ENCODE peak calls at places on chromosomes 5 and 9, in ten cellular contexts. R, H, U, J, X, M, T, V, K and G are unnamed samples. For H3K4me1, the result is how much of the 10 kb centered on the place peaks cover.

GRCh38 chr5:111548992-111549649 is 36.8 kb upstream of the STARD4 start:
- DNase-seq in R (no peak), H (no peak), U (no peak), J (no peak), X (no peak), M (no peak), T (no peak), V (no peak), K (no peak), G (no peak)

GRCh38 chr5:5351288-5352089 is 71.0 kb upstream of the ICE1 start:
- DNase-seq in R (no peak), H (no peak), U (no peak), J (peak), X (no peak), M (no peak), T (no peak), V (no peak), K (peak), G (no peak)

GRCh38 chr5:170421822-170422221 is 32.7 kb upstream of the KCNMB1 start:
- DNase-seq in R (no peak), H (no peak), U (no peak), J (no peak), X (no peak), M (no peak), T (no peak), V (no peak), K (no peak), G (no peak)

GRCh38 chr9:297104-297794 is 82.6 kb downstream of the DOCK8 start:
- DNase-seq in R (no peak), H (no peak), U (peak), J (no peak), X (no peak), M (no peak), T (peak), V (no peak), K (no peak), G (peak)

GRCh38 chr5:54007822-54008777 is 302.3 kb downstream of the ARL15 start:
- DNase-seq in R (no peak), H (no peak), U (no peak), J (peak), X (no peak), M (no peak), T (no peak), V (no peak), K (no peak), G (no peak)

GRCh38 chr5:181282874-181283273 is 21.9 kb upstream of the TRIM52 start:
- DNase-seq in R (no peak), H (no peak), U (no peak), J (no peak), X (no peak), M (no peak), T (no peak), V (no peak), K (no peak), G (no peak)

GRCh38 chr9:78775889-78776288 is 479.0 kb downstream of the PSAT1 start:
- DNase-seq in R (no peak), H (no peak), U (no peak), J (no peak), X (no peak), M (no peak), T (no peak), V (no peak), K (no peak), G (no peak)

GRCh38 chr5:40572947-40573346 is 106.8 kb upstream of the PTGER4 start:
- DNase-seq in R (no peak), H (no peak), U (no peak), J (peak), X (no peak), M (no peak), T (no peak), V (peak), K (no peak), G (no peak)

GRCh38 chr9:33375238-33375840 is 27.0 kb downstream of the AQP7 start:
- DNase-seq in R (no peak), H (no peak), U (peak), J (no peak), X (no peak), M (peak), T (peak), V (no peak), K (peak), G (no peak)

GRCh38 chr9:107653263-107653821 is 163.8 kb upstream of the KLF4 start:
- DNase-seq in R (no peak), H (no peak), U (no peak), J (no peak), X (no peak), M (peak), T (no peak), V (no peak), K (no peak), G (no peak)

GRCh38 chr5:135195267-135195603 is 161.2 kb upstream of the PITX1 start:
- DNase-seq in R (no peak), H (no peak), U (no peak), J (peak), X (no peak), M (no peak), T (no peak), V (no peak), K (no peak), G (no peak)

GRCh38 chr9:114356792-114357191 is 27.1 kb downstream of the ORM2 start:
- DNase-seq in R (no peak), H (no peak), U (no peak), J (no peak), X (no peak), M (no peak), T (no peak), V (no peak), K (no peak), G (no peak)

GRCh38 chr9:133701321-133701980 is 36.7 kb downstream of the SARDH start:
- DNase-seq in R (peak), H (no peak), U (no peak), J (no peak), X (peak), M (peak), T (peak), V (no peak), K (no peak), G (no peak)

GRCh38 chr9:4553951-4554381 is 63.7 kb downstream of the SLC1A1 start:
- DNase-seq in R (no peak), H (no peak), U (no peak), J (peak), X (no peak), M (no peak), T (no peak), V (no peak), K (no peak), G (no peak)

GRCh38 chr5:31470608-31471007 is 61.3 kb downstream of the DROSHA start:
- DNase-seq in R (peak), H (no peak), U (peak), J (peak), X (peak), M (peak), T (peak), V (peak), K (no peak), G (peak)
- H3K4me1 ChIP-seq in R (under half), H (under half), U (under half), J (under half), X (under half), M (under half), T (under half), V (under half), K (under half), G (under half)

DNA sequence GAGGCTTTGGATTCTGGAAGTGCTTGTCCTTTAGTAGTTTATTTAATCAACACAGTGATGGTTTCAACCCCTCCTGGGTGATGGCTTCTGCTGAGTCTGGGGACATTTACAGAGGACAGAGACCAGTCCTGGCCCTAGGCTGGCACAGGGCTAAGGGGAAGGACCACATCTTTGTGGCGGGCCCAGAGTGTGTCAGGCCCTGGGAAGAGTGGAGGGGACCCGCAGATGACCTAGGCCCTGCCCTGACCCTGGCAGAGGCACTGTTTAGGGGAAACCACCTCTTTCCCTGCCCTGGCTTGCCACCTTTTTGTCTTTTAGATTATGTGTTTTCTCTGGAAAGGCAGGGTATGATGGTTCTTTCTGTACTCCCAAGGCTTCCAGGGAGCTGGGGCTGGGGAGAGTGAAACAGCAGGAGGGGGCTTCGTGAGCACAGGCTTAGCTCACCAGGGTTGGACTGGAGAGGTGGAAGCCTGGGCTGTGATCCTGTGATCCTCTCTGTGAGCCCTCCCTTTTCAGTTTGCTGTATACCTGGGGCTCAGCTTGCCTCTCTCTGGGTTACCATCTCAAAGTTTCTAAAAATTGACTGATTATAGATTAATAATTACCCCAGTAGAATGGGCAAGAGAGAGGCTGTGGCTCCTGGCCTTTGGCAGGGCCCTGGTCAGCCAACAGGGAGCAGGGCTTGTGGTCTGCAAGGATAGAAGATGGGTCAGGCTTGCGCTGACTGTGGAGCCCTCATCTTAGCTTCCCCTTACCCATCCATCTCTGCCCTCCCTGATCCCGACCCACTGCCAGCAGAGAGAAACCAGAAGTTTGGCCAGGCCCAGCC is 1.8 kb upstream of the SYNPO start:
- DNase-seq in R (no peak), H (no peak), U (no peak), J (no peak), X (no peak), M (no peak), T (no peak), V (no peak), K (no peak), G (no peak)
- H3K4me1 ChIP-seq in R (half or more), H (half or more), U (half or more), J (half or more), X (under half), M (half or more), T (half or more), V (half or more), K (under half), G (half or more)

GRCh38 chr5:166093312-166093711 is 2198.1 kb upstream of the WWC1 start:
- DNase-seq in R (no peak), H (no peak), U (no peak), J (no peak), X (no peak), M (no peak), T (no peak), V (no peak), K (no peak), G (no peak)
- H3K4me1 ChIP-seq in R (under half), H (under half), U (under half), J (under half), X (under half), M (under half), T (under half), V (under half), K (under half), G (under half)

GRCh38 chr9:124697326-124698200 is 73.5 kb downstream of the NR6A1 start:
- DNase-seq in R (no peak), H (no peak), U (no peak), J (peak), X (no peak), M (no peak), T (no peak), V (no peak), K (no peak), G (no peak)

GRCh38 chr9:124693403-124693802 is 77.7 kb downstream of the NR6A1 start:
- DNase-seq in R (no peak), H (no peak), U (no peak), J (no peak), X (no peak), M (no peak), T (no peak), V (no peak), K (no peak), G (no peak)

GRCh38 chr9:124696101-124696500 is 75.0 kb downstream of the NR6A1 start:
- DNase-seq in R (no peak), H (no peak), U (no peak), J (peak), X (no peak), M (no peak), T (no peak), V (no peak), K (no peak), G (no peak)

GRCh38 chr9:124695280-124695890 is 75.7 kb downstream of the NR6A1 start:
- DNase-seq in R (no peak), H (no peak), U (no peak), J (no peak), X (no peak), M (no peak), T (no peak), V (no peak), K (no peak), G (no peak)

GRCh38 chr9:124694394-124695279 is 76.5 kb downstream of the NR6A1 start:
- DNase-seq in R (no peak), H (no peak), U (no peak), J (no peak), X (no peak), M (no peak), T (no peak), V (no peak), K (no peak), G (no peak)
- H3K4me1 ChIP-seq in R (under half), H (under half), U (under half), J (under half), X (under half), M (under half), T (under half), V (under half), K (under half), G (under half)